ENCODE peak calls at places on chromosomes 6 and 20, in eight cellular contexts. Z is A549, K is H1, A is IMR-90, L is HepG2, E is GM12878, C is endothelial cell of umbilical vein, B is HCT116. Q is an unnamed sample.

GRCh38 chr6:1614767-1615650 is 5.3 kb downstream of the FOXC1 start:
- DNase-seq in B (no peak), E (no peak), A (no peak), Z (no peak), C (peak), K (no peak), L (no peak), Q (no peak)

GRCh38 chr20:22836877-22837276 is 198.2 kb upstream of the SSTR4 start:
- DNase-seq in Z (peak), K (no peak), B (no peak), L (no peak), A (no peak), C (no peak), E (no peak), Q (peak)

GRCh38 chr6:90610671-90611542 is 24.0 kb upstream of the MAP3K7 start:
- DNase-seq in C (peak), Z (peak), B (no peak), A (peak), E (no peak), L (no peak), K (no peak), Q (peak)

GRCh38 chr6:125821825-125822281 is 31.1 kb downstream of the NCOA7 start:
- DNase-seq in C (peak), E (no peak), Z (no peak), A (no peak), L (peak), B (no peak), K (no peak), Q (no peak)

GRCh38 chr6:92779758-92780157 is 639.6 kb downstream of the EPHA7 start:
- DNase-seq in C (peak), B (no peak), Z (no peak), L (no peak), A (peak), E (no peak), K (no peak), Q (no peak)

GRCh38 chr6:170209354-170210025 is 81.4 kb downstream of the DLL1 start:
- DNase-seq in B (no peak), Z (no peak), C (no peak), E (no peak), L (no peak), A (no peak), K (no peak), Q (no peak)

GRCh38 chr6:111759413-111759835 is 113.8 kb downstream of the FYN start:
- DNase-seq in E (no peak), L (no peak), K (no peak), Z (no peak), B (no peak), C (no peak), A (peak), Q (no peak)

GRCh38 chr6:163401039-163401885 is 13.3 kb upstream of the QKI start:
- DNase-seq in C (no peak), Z (no peak), L (no peak), K (no peak), E (no peak), A (no peak), B (no peak), Q (no peak)

GRCh38 chr20:42191140-42191860 is 573.1 kb upstream of the CHD6 start:
- DNase-seq in Z (peak), C (no peak), A (no peak), K (no peak), B (no peak), E (no peak), L (no peak), Q (no peak)

GRCh38 chr20:55424968-55425367 is 580.4 kb downstream of the CBLN4 start:
- DNase-seq in B (no peak), C (no peak), Z (no peak), L (no peak), K (no peak), E (no peak), A (no peak), Q (no peak)

GRCh38 chr6:107116328-107116892 is 1.1 kb upstream of the BEND3 start:
- DNase-seq in Z (peak), E (no peak), K (peak), L (no peak), A (no peak), B (no peak), C (peak), Q (peak)

GRCh38 chr6:20533746-20534294 is 437 bp upstream of the CDKAL1 start:
- DNase-seq in A (no peak), K (no peak), C (peak), B (no peak), Z (no peak), L (no peak), E (no peak), Q (no peak)

GRCh38 chr6:33949877-33950831 is 146.4 kb upstream of the MLN start:
- DNase-seq in L (no peak), C (no peak), E (no peak), A (no peak), Z (no peak), B (no peak), K (no peak), Q (no peak)

GRCh38 chr6:30781697-30782424 is 37.5 kb upstream of the IER3 start:
- DNase-seq in C (peak), A (peak), E (peak), K (no peak), Z (peak), B (peak), L (peak), Q (peak)

GRCh38 chr6:167091149-167092107 is 31.5 kb upstream of the CCR6 start:
- DNase-seq in A (no peak), B (no peak), K (no peak), L (no peak), Z (no peak), C (no peak), E (no peak), Q (no peak)

GRCh38 chr6:117483645-117484016 is 1.2 kb downstream of the DCBLD1 start:
- DNase-seq in Z (no peak), A (peak), L (peak), C (no peak), K (no peak), B (no peak), E (no peak), Q (peak)

GRCh38 chr20:51493346-51493791 is 49.1 kb downstream of the NFATC2 start:
- DNase-seq in K (no peak), B (no peak), Z (no peak), L (no peak), A (no peak), C (no peak), E (no peak), Q (peak)

GRCh38 chr20:39855799-39856198 is 833.2 kb downstream of the MAFB start:
- DNase-seq in E (no peak), A (peak), Z (no peak), L (no peak), C (no peak), B (no peak), K (no peak), Q (no peak)

GRCh38 chr20:49508435-49509199 is 26.1 kb upstream of the KCNB1 start:
- DNase-seq in C (peak), K (no peak), L (peak), Z (peak), B (peak), E (peak), A (peak), Q (peak)

GRCh38 chr20:36251426-36251825 is 15.1 kb downstream of the AAR2 start:
- DNase-seq in A (no peak), Z (no peak), K (no peak), C (no peak), B (no peak), E (no peak), L (no peak), Q (no peak)
- H3K4me2 ChIP-seq in A (no peak), Z (no peak), K (no peak), C (no peak), B (no peak), E (no peak), L (no peak), Q (no peak)

GRCh38 chr6:47175656-47176055 is 133.5 kb upstream of the ADGRF1 start:
- DNase-seq in L (no peak), K (no peak), E (no peak), Z (no peak), A (no peak), B (no peak), C (no peak), Q (no peak)
- TF ChIP-seq POLR2A in L (no peak), K (no peak), E (no peak), Z (no peak), A (no peak), B (no peak), C (no peak), Q (no peak)

DNA sequence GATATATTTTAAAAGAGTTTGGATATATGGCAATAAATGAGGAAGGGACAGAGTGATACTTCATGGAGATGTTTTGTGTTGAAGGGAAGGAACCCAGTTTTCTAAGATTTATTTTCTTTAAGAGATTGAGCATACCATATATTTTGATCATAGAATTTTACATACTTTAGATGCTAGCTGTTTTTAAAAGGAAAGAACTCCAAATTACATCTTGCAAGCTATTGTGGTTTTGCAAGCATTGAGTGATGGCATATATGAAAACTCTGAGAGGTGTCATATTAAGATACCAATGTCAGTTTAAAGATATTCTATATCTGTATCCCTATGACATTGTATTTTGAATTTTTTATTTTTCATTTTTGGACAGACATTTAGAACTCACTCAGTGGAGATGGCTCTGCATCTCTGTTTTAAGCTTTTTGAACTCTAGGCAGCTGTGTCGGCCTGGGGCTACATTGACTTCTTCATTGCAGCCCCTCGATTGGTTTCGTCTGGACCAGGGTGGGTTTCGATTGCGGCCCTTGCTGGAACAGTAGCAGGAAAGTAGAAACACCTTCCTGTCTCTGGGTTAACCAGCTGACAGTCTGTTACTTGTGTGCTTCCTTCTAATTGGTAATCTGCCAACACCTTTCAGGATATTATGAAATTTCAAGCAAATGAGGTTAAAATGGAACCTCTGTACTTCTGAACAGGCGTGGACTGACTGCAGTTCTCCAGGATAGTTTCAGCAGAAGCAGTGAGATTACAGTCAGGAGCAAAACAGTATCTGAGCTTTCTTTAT is 14.0 kb downstream of the IGF2R start:
- DNase-seq in Z (no peak), E (no peak), A (peak), B (no peak), L (no peak), C (peak), K (no peak), Q (no peak)
- H3K4me2 ChIP-seq in Z (no peak), E (peak), A (peak), B (no peak), L (no peak), C (no peak), K (no peak), Q (peak)

DNA sequence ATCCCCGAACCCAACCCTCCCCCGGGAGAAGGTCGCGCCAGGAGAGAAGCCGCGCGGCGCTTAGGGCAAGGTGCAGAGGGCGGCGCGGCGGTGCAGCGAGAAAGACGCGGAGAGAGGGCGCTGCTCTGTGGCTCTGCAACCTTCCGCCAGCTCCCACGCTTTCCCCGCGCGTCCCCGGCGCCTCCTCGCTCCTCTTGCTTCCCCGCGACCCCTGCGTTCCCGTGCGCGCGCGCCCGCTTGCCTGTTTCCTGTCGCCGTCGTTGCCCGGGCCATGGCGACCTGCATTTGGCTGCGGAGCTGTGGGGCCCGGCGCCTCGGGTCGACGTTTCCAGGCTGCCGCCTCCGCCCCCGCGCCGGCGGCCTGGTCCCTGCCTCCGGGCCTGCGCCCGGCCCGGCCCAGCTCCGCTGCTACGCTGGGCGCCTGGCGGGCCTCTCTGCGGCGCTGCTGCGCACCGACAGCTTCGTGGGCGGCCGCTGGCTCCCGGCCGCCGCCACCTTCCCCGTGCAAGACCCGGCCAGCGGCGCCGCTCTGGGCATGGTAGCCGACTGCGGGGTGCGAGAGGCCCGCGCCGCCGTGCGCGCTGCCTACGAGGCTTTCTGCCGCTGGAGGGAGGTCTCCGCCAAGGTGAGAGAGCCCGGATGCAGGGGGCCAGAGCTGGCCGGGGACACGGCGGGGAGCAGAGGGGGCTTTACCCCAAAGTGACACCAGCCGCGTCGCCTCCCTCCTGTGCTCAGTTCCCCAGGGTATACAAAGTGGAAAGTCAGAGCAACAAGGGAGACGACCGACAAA is at the start of gene ALDH5A1:
- DNase-seq in C (peak), K (peak), B (peak), L (peak), A (peak), Z (peak), E (no peak), Q (peak)
- TF ChIP-seq POLR2A in C (no peak), K (peak), B (no peak), L (peak), A (no peak), Z (peak), E (peak), Q (peak)

DNA sequence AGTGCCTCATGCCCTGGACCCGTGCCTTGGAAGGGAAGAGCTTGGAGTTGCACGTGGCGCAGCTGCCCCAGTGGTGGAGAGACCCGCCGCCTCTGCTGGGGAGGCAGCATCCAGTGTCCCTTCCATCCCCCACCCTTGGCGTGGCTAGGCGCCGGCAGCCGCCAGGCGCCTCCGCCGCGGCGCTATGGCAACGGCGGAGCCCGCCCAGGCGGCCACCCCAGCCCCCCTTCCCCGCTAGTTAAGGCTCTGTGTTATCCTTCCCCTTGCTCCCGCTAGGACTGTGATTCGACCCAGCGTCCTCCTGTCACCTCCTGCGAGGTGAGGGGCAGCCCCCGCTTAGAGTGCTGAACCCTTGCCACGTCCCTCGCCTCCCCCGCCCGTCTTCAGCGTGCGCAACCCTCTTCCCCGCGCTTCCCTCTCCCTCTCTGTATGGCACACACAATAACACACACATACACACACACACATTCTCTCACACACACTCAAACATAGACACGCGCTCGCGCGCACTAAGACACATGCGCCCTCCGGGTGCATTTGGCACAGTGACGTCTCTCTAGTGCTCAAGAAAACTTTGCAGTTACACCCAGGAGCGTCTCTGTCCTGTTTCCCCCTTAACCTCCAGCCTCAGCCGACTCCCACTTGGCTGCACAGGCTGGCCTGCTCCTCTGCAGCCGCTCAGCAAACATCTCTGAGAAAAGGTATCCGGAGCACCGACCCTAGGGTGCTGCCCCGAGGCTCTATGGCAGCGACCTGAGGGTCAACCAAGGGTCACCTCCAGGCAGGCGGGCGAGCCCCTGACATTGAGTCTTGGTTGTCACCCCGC is 8.5 kb downstream of the GRIK2 start:
- DNase-seq in E (no peak), K (no peak), A (peak), C (no peak), B (no peak), Z (no peak), L (no peak), Q (no peak)
- H3K4me2 ChIP-seq in E (no peak), K (peak), A (peak), C (no peak), B (no peak), Z (peak), L (no peak), Q (no peak)

GRCh38 chr20:8246153-8246552 is 114.1 kb downstream of the PLCB1 start:
- DNase-seq in C (no peak), E (no peak), A (no peak), B (no peak), K (no peak), L (no peak), Z (no peak), Q (no peak)

GRCh38 chr20:8250539-8251200 is 118.6 kb downstream of the PLCB1 start:
- DNase-seq in C (no peak), K (no peak), A (no peak), Z (peak), L (peak), B (no peak), E (no peak), Q (no peak)

GRCh38 chr20:8251201-8251575 is 119.1 kb downstream of the PLCB1 start:
- DNase-seq in L (no peak), E (no peak), B (no peak), A (no peak), C (no peak), Z (no peak), K (no peak), Q (no peak)

GRCh38 chr20:8246701-8247100 is 114.6 kb downstream of the PLCB1 start:
- DNase-seq in L (no peak), A (no peak), E (no peak), Z (no peak), B (no peak), K (no peak), C (no peak), Q (no peak)

DNA sequence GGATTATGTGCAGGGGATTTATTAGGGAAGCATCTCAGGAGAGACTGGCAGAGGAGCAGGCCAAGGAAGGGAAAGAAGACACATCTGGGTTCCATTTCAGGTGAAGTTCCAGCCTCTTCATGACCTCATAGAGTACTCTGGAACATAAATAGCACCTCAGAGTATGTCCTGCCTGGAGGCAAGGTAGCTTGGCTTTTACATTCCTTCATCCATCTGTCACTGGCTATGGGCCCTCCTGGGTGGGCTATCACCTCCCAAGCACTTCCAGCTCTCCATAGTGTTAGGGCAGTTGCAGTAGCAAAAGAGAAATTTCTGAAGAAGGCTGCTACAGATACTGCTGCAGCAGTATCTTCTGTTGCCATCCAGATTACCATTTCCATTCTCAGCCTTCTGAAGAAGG is 116.0 kb downstream of the PLCB1 start:
- DNase-seq in L (no peak), B (no peak), Z (no peak), K (no peak), C (no peak), E (no peak), A (no peak), Q (no peak)
- TF ChIP-seq POLR2A in L (no peak), B (no peak), Z (no peak), K (no peak), C (no peak), E (no peak), A (no peak), Q (no peak)

DNA sequence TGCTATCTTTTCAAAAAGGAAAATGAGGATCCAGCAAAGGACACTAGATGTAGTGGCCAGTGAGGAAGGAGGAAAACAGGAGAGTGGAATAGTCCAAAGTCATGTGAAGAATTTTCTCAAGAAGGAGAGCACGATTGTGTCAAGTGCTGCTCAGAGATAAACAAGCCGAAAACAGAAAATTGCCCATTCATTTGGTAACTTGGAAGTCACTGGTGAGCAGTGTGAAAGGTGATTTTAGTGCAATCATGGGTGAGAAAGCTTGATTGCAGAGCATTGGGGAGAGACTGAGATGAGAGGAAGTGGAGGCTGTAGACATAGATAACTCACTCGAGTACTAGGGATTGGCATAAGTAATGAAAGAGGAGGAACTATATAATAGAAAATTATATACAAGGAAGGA is 26.0 kb upstream of the PRDM1 start:
- DNase-seq in B (no peak), E (no peak), K (no peak), L (no peak), A (no peak), C (no peak), Z (no peak), Q (no peak)
- H3K4me2 ChIP-seq in B (no peak), E (no peak), K (no peak), L (no peak), A (no peak), C (no peak), Z (no peak), Q (no peak)

DNA sequence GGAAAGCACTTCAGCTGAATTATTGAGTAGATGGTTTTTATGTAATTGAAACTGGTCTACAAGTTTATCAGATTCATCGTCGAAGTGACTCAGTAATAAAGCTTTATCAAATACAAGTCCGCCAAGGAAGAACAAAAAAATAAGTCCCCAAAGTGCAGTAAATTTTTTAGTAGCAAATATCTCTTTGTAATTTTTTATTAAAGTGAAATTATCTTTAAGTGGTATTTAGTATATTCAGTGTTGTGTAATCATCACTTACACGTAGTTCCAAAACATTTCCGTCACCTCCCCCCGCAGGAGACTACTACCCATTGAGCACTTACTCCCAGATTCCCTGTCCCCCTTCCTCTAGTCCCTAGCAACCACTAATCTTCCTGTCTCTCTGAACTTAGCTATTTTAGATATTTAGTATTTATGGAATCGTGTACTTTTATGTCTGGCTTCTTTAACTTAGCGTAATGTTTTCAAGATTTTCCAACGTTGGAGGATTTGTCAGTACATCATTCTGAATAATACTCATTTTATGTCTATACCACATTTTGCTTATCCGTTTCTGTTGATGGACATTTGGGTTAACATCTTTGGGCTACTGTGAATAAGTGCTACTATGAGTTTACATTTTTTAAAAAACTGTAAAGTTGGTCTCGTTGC is 1.1 kb downstream of the SRSF3 start:
- DNase-seq in L (peak), C (peak), Z (peak), B (no peak), E (no peak), A (peak), K (no peak), Q (peak)
- TF ChIP-seq POLR2A in L (no peak), C (no peak), Z (no peak), B (no peak), E (peak), A (peak), K (peak), Q (peak)

GRCh38 chr20:38725458-38725958 is 1.2 kb downstream of the SLC32A1 start:
- DNase-seq in B (no peak), L (no peak), C (no peak), E (no peak), K (no peak), Z (no peak), A (no peak), Q (no peak)
- H3K4me2 ChIP-seq in B (no peak), L (no peak), C (no peak), E (peak), K (peak), Z (peak), A (no peak), Q (no peak)